ENCODE peak calls at places on chromosomes 13 and 19, in four cellular contexts. X is NT2/D1, J is H1, O is GM12878. L is an unnamed sample.
A peak's percentile ranks its signal among the peaks of the same experiment; 100 is the strongest.

GRCh38 chr13:26996965-26997752 is 174.5 kb downstream of the USP12 start:
- DNase-seq in X (no peak), J (no peak), O (peak; percentile 77), L (no peak)

GRCh38 chr19:5155586-5156210 is 184.9 kb downstream of the PTPRS start:
- DNase-seq in X (no peak), J (no peak), O (no peak), L (no peak)

GRCh38 chr13:23510979-23511735 is 59.1 kb upstream of the TNFRSF19 start:
- DNase-seq in X (peak; percentile 16), J (no peak), O (peak; percentile 62), L (peak; percentile 62)

GRCh38 chr13:99174533-99175100 is 26.0 kb upstream of the UBAC2 start:
- DNase-seq in X (no peak), J (no peak), O (no peak), L (no peak)

GRCh38 chr13:90055121-90055520 is 1292.4 kb upstream of the MIR17HG start:
- DNase-seq in X (no peak), J (no peak), O (no peak), L (no peak)

GRCh38 chr19:3284759-3285646 is 60.5 kb downstream of the CELF5 start:
- DNase-seq in X (peak; percentile 99), J (peak; percentile 100), O (no peak), L (peak; percentile 87)

GRCh38 chr13:30872685-30873443 is 33.2 kb upstream of the MEDAG start:
- DNase-seq in X (peak; percentile 85), J (no peak), O (no peak), L (peak; percentile 26)

GRCh38 chr19:2534374-2535050 is 58.6 kb downstream of the GADD45B start:
- DNase-seq in X (no peak), J (no peak), O (no peak), L (no peak)

GRCh38 chr19:38718747-38719543 is 25.3 kb downstream of the CAPN12 start:
- DNase-seq in X (no peak), J (no peak), O (no peak), L (no peak)

GRCh38 chr13:79307433-79307861 is 98.6 kb downstream of the RBM26 start:
- DNase-seq in X (no peak), J (no peak), O (no peak), L (peak; percentile 52)

GRCh38 chr19:861756-862528 is 2.5 kb downstream of the CFD start:
- DNase-seq in X (peak; percentile 77), J (peak; percentile 91), O (no peak), L (peak; percentile 41)

GRCh38 chr13:22311734-22312404 is 641.0 kb downstream of the FGF9 start:
- DNase-seq in X (no peak), J (no peak), O (no peak), L (no peak)

GRCh38 chr19:6071840-6072239 is 38.5 kb downstream of the RFX2 start:
- DNase-seq in X (no peak), J (no peak), O (no peak), L (no peak)

GRCh38 chr13:48595330-48596127 is 58.2 kb upstream of the CYSLTR2 start:
- DNase-seq in X (no peak), J (no peak), O (no peak), L (peak; percentile 79)

GRCh38 chr13:95607363-95607762 is 37.1 kb downstream of the DZIP1 start:
- DNase-seq in X (no peak), J (no peak), O (no peak), L (no peak)

GRCh38 chr19:37980419-37980975 is 73.5 kb downstream of the SIPA1L3 start:
- DNase-seq in X (no peak), J (no peak), O (no peak), L (no peak)

GRCh38 chr19:11204943-11205349 is 7.6 kb upstream of the KANK2 start:
- DNase-seq in X (no peak), J (no peak), O (peak; percentile 26), L (no peak)

GRCh38 chr13:25329706-25330105 is 28.3 kb downstream of the NUP58 start:
- DNase-seq in X (no peak), J (no peak), O (no peak), L (no peak)

GRCh38 chr13:101473458-101473857 is 21.0 kb downstream of the ITGBL1 start:
- DNase-seq in X (no peak), J (no peak), O (no peak), L (no peak)

GRCh38 chr13:80408270-80408669 is 67.3 kb upstream of the SPRY2 start:
- DNase-seq in X (no peak), J (no peak), O (no peak), L (no peak)

GRCh38 chr13:48125794-48126228 is 30.9 kb upstream of the MED4 start:
- DNase-seq in X (no peak), J (no peak), O (no peak), L (peak; percentile 25)

GRCh38 chr19:2426661-2427322 is 594 bp downstream of the TIMM13 start:
- DNase-seq in X (no peak), J (no peak), O (no peak), L (peak; percentile 64)

GRCh38 chr13:51148952-51149573 is 38.0 kb upstream of the C13orf42 start:
- DNase-seq in X (no peak), J (peak; percentile 66), O (no peak), L (no peak)

GRCh38 chr19:20238025-20238623 is 71.1 kb downstream of the ZNF486 start:
- DNase-seq in X (peak; percentile 77), J (peak; percentile 78), O (peak; percentile 0), L (no peak)

GRCh38 chr19:4215807-4216206 is 13.5 kb upstream of the EBI3 start:
- DNase-seq in X (no peak), J (no peak), O (no peak), L (no peak)

GRCh38 chr19:13024126-13024957 is 29.1 kb downstream of the NFIX start:
- DNase-seq in X (no peak), J (no peak), O (no peak), L (no peak)

GRCh38 chr13:34990399-34991224 is 48.5 kb downstream of the NBEA start:
- DNase-seq in X (peak; percentile 32), J (no peak), O (no peak), L (peak; percentile 13)

GRCh38 chr19:3945838-3946237 is 13.0 kb downstream of the NMRK2 start:
- DNase-seq in X (no peak), J (no peak), O (no peak), L (no peak)

GRCh38 chr13:99969934-99970760 is 1.4 kb downstream of the ZIC5 start:
- DNase-seq in X (no peak), J (no peak), O (no peak), L (peak; percentile 57)

GRCh38 chr13:42781362-42781761 is at the start of gene FAM216B:
- DNase-seq in X (no peak), J (no peak), O (no peak), L (no peak)

DNA sequence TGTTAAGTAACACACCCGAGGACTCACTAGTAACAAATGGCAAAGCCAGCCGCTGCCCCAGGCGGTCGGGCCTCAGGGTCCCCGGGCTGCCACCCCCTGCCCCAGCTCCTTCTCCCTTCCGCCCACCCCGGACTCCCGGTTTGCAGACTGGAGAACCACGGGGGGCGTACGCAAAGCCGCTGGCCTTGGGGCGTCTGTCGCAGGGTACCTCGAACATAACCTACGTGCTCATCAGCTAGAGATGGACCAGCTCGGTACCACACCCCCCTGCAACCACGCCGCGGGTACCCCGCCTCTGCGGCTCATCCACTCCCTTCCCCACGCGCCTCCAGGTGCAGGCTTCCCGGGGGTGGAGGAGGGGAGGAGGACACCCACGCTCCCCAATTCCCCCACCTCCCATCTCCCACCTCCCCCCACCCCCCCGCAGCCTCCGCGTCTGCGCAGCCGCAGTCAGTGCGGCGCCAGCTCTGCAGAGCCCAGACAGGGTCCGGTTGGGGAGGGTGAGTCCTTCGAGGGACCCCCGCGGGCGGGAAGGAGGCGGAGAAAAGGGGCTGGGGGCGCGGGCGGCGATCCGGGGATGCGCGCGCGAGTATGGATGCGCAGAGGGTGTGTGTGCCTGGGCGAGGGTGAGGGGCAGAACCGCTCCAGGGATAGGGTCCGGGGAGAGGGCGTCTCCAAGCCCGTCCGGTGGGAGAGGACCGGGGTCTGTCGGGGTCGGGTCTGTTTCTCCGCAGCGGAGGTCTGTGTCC is at the start of gene SMIM17:
- DNase-seq in X (no peak), J (no peak), O (no peak), L (no peak)
- H3K4me1 ChIP-seq in X (no peaks in the 10 kb centered on the region), J (no peaks in the 10 kb centered on the region), O (no peaks in the 10 kb centered on the region), L (no peaks in the 10 kb centered on the region)

DNA sequence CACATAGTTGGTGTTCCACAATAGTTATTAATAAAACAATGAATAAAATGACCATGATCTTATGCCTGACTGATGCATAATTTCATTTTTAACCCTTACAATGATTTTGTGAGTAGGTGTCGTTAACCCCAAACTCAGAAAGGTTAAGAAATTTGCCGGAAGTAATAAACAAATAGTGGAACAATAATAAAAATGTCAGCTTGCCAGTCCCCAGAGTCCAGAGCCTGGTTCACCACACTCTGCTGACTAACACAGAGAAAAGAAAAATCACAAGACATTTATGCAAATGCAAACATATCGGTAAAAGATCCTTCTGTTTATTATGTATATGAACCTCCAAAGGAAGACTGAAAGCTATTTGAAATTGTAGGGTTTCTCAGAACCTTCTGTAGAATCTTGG is 563.7 kb downstream of the EFNB2 start:
- DNase-seq in X (no peak), J (no peak), O (no peak), L (no peak)
- TF ChIP-seq SUZ12 in X (no peak), J (no peak), O (no peak), L (no peak)

GRCh38 chr19:43467730-43468129 is 2.3 kb upstream of the LYPD3 start:
- DNase-seq in X (no peak), J (no peak), O (no peak), L (peak; percentile 18)

GRCh38 chr19:43468354-43469159 is 3.1 kb upstream of the LYPD3 start:
- DNase-seq in X (no peak), J (no peak), O (no peak), L (no peak)

GRCh38 chr19:43471091-43471490 is 5.7 kb upstream of the LYPD3 start:
- DNase-seq in X (no peak), J (no peak), O (no peak), L (no peak)

GRCh38 chr19:43469160-43469480 is 3.7 kb upstream of the LYPD3 start:
- DNase-seq in X (no peak), J (no peak), O (no peak), L (peak; percentile 46)

DNA sequence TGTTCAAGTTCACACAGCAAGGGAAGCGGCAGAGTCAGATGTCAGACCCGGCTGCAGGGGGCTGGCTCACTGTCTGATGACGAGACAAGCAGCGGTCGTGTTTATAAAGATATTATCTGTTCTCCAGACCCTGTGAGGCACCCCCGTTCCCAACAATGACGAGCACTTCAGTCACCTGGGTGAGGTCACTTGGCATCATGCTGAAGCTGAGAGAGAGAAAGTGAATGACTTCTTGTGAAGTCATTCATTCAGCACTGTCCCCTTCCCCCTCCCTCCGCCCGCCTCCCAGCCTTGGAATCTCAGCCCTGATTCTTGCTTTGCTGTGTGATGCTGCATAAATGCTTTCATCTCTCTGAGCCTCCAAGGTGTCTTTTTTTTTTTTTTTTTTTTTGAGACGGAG is 4.9 kb upstream of the LYPD3 start:
- DNase-seq in X (no peak), J (no peak), O (no peak), L (no peak)
- H3K4me1 ChIP-seq in X (peaks cover 2% of the 10 kb centered on the region), J (peaks cover 2% of the 10 kb centered on the region), O (no peaks in the 10 kb centered on the region), L (peaks cover 29% of the 10 kb centered on the region)

GRCh38 chr19:27867981-27868380 is 1345.0 kb downstream of the UQCRFS1 start:
- DNase-seq in X (no peak), J (no peak), O (no peak), L (no peak)
- TF ChIP-seq SUZ12 in X (no peak), J (no peak), O (no peak), L (no peak)

GRCh38 chr13:84358601-84359000 is 476.3 kb upstream of the SLITRK1 start:
- DNase-seq in X (no peak), J (no peak), O (no peak), L (no peak)

DNA sequence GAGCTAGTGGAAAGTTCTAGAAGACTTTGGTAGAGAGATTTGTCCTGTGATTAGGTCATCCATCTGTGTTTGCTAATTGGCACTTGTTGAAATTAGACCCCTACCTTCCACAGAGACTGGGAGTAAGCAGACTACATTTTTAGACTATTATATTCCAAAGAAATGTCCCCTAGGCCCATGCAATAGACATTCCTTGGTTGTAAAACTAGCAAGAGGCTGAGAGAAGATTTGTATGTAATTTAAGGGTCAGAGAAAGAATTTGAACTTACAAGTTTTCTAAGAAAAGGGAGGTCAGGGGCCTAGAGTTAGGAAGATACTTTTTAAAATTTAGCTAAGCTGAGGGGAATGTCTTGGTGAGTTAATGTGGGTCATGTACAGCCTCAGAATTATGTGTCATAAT is 470.7 kb upstream of the SLITRK1 start:
- DNase-seq in X (no peak), J (no peak), O (no peak), L (no peak)
- H3K4me1 ChIP-seq in X (no peaks in the 10 kb centered on the region), J (no peaks in the 10 kb centered on the region), O (no peaks in the 10 kb centered on the region), L (no peaks in the 10 kb centered on the region)